ENCODE peak calls at places on chromosomes 12 and 14, in seven cellular contexts. One of them, this sample, is unnamed.
A peak's percentile ranks its signal among the peaks of the same experiment; 100 is the strongest.

GRCh38 chr12:28578361-28578760 is 388.1 kb downstream of the CCDC91 start:
- DNase-seq in A549: no peak
- DNase-seq in bronchial epithelial cell: no peak
- DNase-seq in cardiac muscle cell: no peak
- DNase-seq in AG09309: no peak
- DNase-seq in endothelial cell of umbilical vein: no peak
- DNase-seq in CD8-positive, alpha-beta T cell: no peak
- DNase-seq in this sample: no peak

GRCh38 chr12:47296828-47297227 is 217.1 kb upstream of the AMIGO2 start:
- DNase-seq in endothelial cell of umbilical vein: no peak
- DNase-seq in bronchial epithelial cell: no peak
- DNase-seq in AG09309: no peak
- DNase-seq in cardiac muscle cell: no peak
- DNase-seq in A549: no peak
- DNase-seq in CD8-positive, alpha-beta T cell: no peak
- DNase-seq in this sample: no peak

GRCh38 chr12:58028294-58028693 is 86.9 kb downstream of the ATP23 start:
- DNase-seq in bronchial epithelial cell: peak; percentile 62
- DNase-seq in endothelial cell of umbilical vein: no peak
- DNase-seq in A549: no peak
- DNase-seq in AG09309: no peak
- DNase-seq in CD8-positive, alpha-beta T cell: no peak
- DNase-seq in cardiac muscle cell: no peak
- DNase-seq in this sample: no peak

GRCh38 chr12:105640780-105641179 is 310.3 kb downstream of the C12orf75 start:
- DNase-seq in bronchial epithelial cell: no peak
- DNase-seq in A549: no peak
- DNase-seq in cardiac muscle cell: no peak
- DNase-seq in AG09309: no peak
- DNase-seq in CD8-positive, alpha-beta T cell: no peak
- DNase-seq in endothelial cell of umbilical vein: no peak
- DNase-seq in this sample: no peak

GRCh38 chr12:9868951-9869306 is 225 bp downstream of the CLEC2B start:
- DNase-seq in CD8-positive, alpha-beta T cell: no peak
- DNase-seq in AG09309: no peak
- DNase-seq in bronchial epithelial cell: no peak
- DNase-seq in endothelial cell of umbilical vein: no peak
- DNase-seq in A549: no peak
- DNase-seq in cardiac muscle cell: no peak
- DNase-seq in this sample: no peak

GRCh38 chr12:101793401-101793800 is 37.4 kb downstream of the GNPTAB start:
- DNase-seq in endothelial cell of umbilical vein: peak; percentile 20
- DNase-seq in A549: no peak
- DNase-seq in cardiac muscle cell: no peak
- DNase-seq in AG09309: no peak
- DNase-seq in CD8-positive, alpha-beta T cell: no peak
- DNase-seq in bronchial epithelial cell: peak; percentile 6
- DNase-seq in this sample: no peak

GRCh38 chr14:104292084-104292970 is 153.9 kb downstream of the KIF26A start:
- DNase-seq in endothelial cell of umbilical vein: no peak
- DNase-seq in AG09309: no peak
- DNase-seq in CD8-positive, alpha-beta T cell: no peak
- DNase-seq in cardiac muscle cell: peak; percentile 52
- DNase-seq in bronchial epithelial cell: no peak
- DNase-seq in A549: no peak
- DNase-seq in this sample: no peak

GRCh38 chr12:6070472-6071257 is 53.8 kb downstream of the VWF start:
- DNase-seq in AG09309: no peak
- DNase-seq in cardiac muscle cell: no peak
- DNase-seq in A549: no peak
- DNase-seq in CD8-positive, alpha-beta T cell: no peak
- DNase-seq in endothelial cell of umbilical vein: no peak
- DNase-seq in bronchial epithelial cell: peak; percentile 90
- DNase-seq in this sample: no peak

GRCh38 chr14:62947291-62947690 is 98.0 kb downstream of the KCNH5 start:
- DNase-seq in endothelial cell of umbilical vein: no peak
- DNase-seq in bronchial epithelial cell: peak; percentile 57
- DNase-seq in CD8-positive, alpha-beta T cell: no peak
- DNase-seq in A549: no peak
- DNase-seq in AG09309: no peak
- DNase-seq in cardiac muscle cell: no peak
- DNase-seq in this sample: no peak

GRCh38 chr14:77868552-77869300 is 68.8 kb downstream of the ADCK1 start:
- DNase-seq in A549: no peak
- DNase-seq in endothelial cell of umbilical vein: no peak
- DNase-seq in CD8-positive, alpha-beta T cell: no peak
- DNase-seq in bronchial epithelial cell: no peak
- DNase-seq in AG09309: no peak
- DNase-seq in cardiac muscle cell: no peak
- DNase-seq in this sample: no peak

GRCh38 chr14:64654931-64655330 is 49.3 kb upstream of the PLEKHG3 start:
- DNase-seq in cardiac muscle cell: no peak
- DNase-seq in AG09309: no peak
- DNase-seq in A549: no peak
- DNase-seq in CD8-positive, alpha-beta T cell: no peak
- DNase-seq in endothelial cell of umbilical vein: no peak
- DNase-seq in bronchial epithelial cell: no peak
- DNase-seq in this sample: peak; percentile 37

GRCh38 chr12:131112690-131113290 is 159.1 kb downstream of the ADGRD1 start:
- DNase-seq in bronchial epithelial cell: no peak
- DNase-seq in endothelial cell of umbilical vein: no peak
- DNase-seq in cardiac muscle cell: no peak
- DNase-seq in CD8-positive, alpha-beta T cell: no peak
- DNase-seq in AG09309: no peak
- DNase-seq in A549: no peak
- DNase-seq in this sample: no peak

GRCh38 chr14:74018704-74019407 is at the start of the genes BBOF1 and ENTPD5:
- DNase-seq in CD8-positive, alpha-beta T cell: peak; percentile 82
- DNase-seq in endothelial cell of umbilical vein: peak; percentile 83
- DNase-seq in bronchial epithelial cell: peak; percentile 62
- DNase-seq in AG09309: peak; percentile 27
- DNase-seq in cardiac muscle cell: peak; percentile 92
- DNase-seq in A549: peak; percentile 83
- DNase-seq in this sample: peak; percentile 49

DNA sequence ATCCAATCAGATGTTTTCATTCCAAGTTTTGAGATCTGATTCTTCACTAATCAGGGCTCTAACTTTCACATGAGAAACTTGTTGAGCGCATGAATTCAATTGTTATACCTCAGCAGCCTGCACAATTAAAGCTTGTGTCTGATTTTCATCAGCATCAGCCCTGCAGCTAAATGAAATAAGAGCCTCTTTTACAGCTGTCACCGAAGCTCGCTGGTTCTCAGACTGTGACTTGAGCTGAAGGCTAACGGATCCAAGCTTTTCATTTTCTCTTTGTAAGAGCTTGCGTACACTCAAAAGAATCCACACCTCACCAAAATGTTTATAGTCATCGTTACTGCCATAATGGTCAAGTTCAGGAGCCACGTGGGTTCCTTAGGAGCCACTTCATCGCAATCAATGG is 65.5 kb upstream of the BEGAIN start:
- DNase-seq in AG09309: no peak
- DNase-seq in endothelial cell of umbilical vein: no peak
- DNase-seq in bronchial epithelial cell: no peak
- DNase-seq in A549: no peak
- DNase-seq in cardiac muscle cell: no peak
- DNase-seq in CD8-positive, alpha-beta T cell: no peak
- DNase-seq in this sample: no peak
- H3K4me3 ChIP-seq in AG09309: no peak overlapping the region
- H3K4me3 ChIP-seq in endothelial cell of umbilical vein: no peak overlapping the region
- H3K4me3 ChIP-seq in bronchial epithelial cell: no peak overlapping the region
- H3K4me3 ChIP-seq in A549: no peak overlapping the region
- H3K4me3 ChIP-seq in cardiac muscle cell: no peak overlapping the region
- H3K4me3 ChIP-seq in CD8-positive, alpha-beta T cell: no peak overlapping the region
- H3K4me3 ChIP-seq in this sample: no peak overlapping the region

GRCh38 chr12:65634626-65635331 is 189.5 kb upstream of the HMGA2 start:
- DNase-seq in CD8-positive, alpha-beta T cell: no peak
- DNase-seq in AG09309: no peak
- DNase-seq in cardiac muscle cell: no peak
- DNase-seq in A549: peak; percentile 85
- DNase-seq in bronchial epithelial cell: peak; percentile 95
- DNase-seq in endothelial cell of umbilical vein: peak; percentile 85
- DNase-seq in this sample: no peak
- H3K4me3 ChIP-seq in CD8-positive, alpha-beta T cell: no peak overlapping the region
- H3K4me3 ChIP-seq in AG09309: no peak overlapping the region
- H3K4me3 ChIP-seq in cardiac muscle cell: no peak overlapping the region
- H3K4me3 ChIP-seq in A549: no peak overlapping the region
- H3K4me3 ChIP-seq in bronchial epithelial cell: no peak overlapping the region
- H3K4me3 ChIP-seq in endothelial cell of umbilical vein: no peak overlapping the region
- H3K4me3 ChIP-seq in this sample: no peak overlapping the region

GRCh38 chr12:119181944-119182343 is 3.2 kb downstream of the HSPB8 start:
- DNase-seq in A549: no peak
- DNase-seq in bronchial epithelial cell: no peak
- DNase-seq in AG09309: no peak
- DNase-seq in CD8-positive, alpha-beta T cell: no peak
- DNase-seq in cardiac muscle cell: no peak
- DNase-seq in endothelial cell of umbilical vein: no peak
- DNase-seq in this sample: no peak
- H3K4me3 ChIP-seq in A549: no peak overlapping the region
- H3K4me3 ChIP-seq in bronchial epithelial cell: no peak overlapping the region
- H3K4me3 ChIP-seq in AG09309: no peak overlapping the region
- H3K4me3 ChIP-seq in CD8-positive, alpha-beta T cell: no peak overlapping the region
- H3K4me3 ChIP-seq in cardiac muscle cell: peak overlapping the region; percentile 40
- H3K4me3 ChIP-seq in endothelial cell of umbilical vein: no peak overlapping the region
- H3K4me3 ChIP-seq in this sample: no peak overlapping the region

DNA sequence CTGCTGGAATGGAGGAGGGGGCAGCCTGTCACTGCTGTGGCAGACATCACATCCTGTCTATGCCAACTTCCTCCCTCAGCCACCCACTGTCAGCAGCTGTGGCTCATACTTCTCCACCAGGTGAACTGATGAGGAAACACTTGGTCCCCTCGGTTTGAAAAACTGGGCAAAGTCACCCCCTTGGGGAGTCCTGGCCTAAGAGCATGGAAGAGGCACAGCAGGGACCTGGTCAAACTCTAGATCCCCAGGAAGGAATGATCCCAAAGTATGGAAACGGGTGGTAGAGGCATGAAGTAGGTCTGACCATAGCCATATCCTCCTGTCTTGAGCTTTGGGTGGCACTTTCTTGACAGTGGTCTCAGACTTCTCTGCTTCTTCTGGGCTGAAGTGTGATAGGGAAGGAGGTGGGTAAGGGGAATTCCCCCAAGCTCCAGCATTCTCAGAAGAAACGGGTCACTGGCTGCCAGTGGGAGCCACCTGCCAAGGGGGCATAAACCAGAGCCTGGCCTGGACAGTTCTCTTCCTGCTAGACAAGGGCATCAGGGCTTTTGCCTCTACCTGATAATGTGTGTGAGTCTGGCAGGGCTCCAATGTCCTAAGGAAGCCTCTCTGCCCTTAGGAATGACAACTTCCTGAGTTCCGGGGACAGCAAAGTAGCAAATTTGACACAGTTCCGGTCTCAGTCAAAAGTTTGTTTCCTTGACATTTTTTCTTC is 36.0 kb downstream of the FMNL3 start:
- DNase-seq in cardiac muscle cell: no peak
- DNase-seq in CD8-positive, alpha-beta T cell: peak; percentile 68
- DNase-seq in A549: no peak
- DNase-seq in bronchial epithelial cell: peak; percentile 8
- DNase-seq in AG09309: no peak
- DNase-seq in endothelial cell of umbilical vein: peak; percentile 39
- DNase-seq in this sample: peak; percentile 79
- H3K4me3 ChIP-seq in cardiac muscle cell: no peak overlapping the region
- H3K4me3 ChIP-seq in CD8-positive, alpha-beta T cell: peak overlapping the region; percentile 7
- H3K4me3 ChIP-seq in A549: no peak overlapping the region
- H3K4me3 ChIP-seq in bronchial epithelial cell: no peak overlapping the region
- H3K4me3 ChIP-seq in AG09309: no peak overlapping the region
- H3K4me3 ChIP-seq in endothelial cell of umbilical vein: no peak overlapping the region
- H3K4me3 ChIP-seq in this sample: no peak overlapping the region

GRCh38 chr12:53737951-53738833 is 10.9 kb upstream of the CALCOCO1 start:
- DNase-seq in endothelial cell of umbilical vein: no peak
- DNase-seq in CD8-positive, alpha-beta T cell: peak; percentile 50
- DNase-seq in cardiac muscle cell: no peak
- DNase-seq in bronchial epithelial cell: no peak
- DNase-seq in A549: no peak
- DNase-seq in AG09309: no peak
- DNase-seq in this sample: no peak
- H3K4me3 ChIP-seq in endothelial cell of umbilical vein: no peak overlapping the region
- H3K4me3 ChIP-seq in CD8-positive, alpha-beta T cell: peak overlapping the region; percentile 59
- H3K4me3 ChIP-seq in cardiac muscle cell: peak overlapping the region; percentile 8
- H3K4me3 ChIP-seq in bronchial epithelial cell: no peak overlapping the region
- H3K4me3 ChIP-seq in A549: no peak overlapping the region
- H3K4me3 ChIP-seq in AG09309: no peak overlapping the region
- H3K4me3 ChIP-seq in this sample: no peak overlapping the region

GRCh38 chr14:51865953-51866747 is 5.7 kb downstream of the GNG2 start:
- DNase-seq in cardiac muscle cell: no peak
- DNase-seq in AG09309: no peak
- DNase-seq in A549: no peak
- DNase-seq in CD8-positive, alpha-beta T cell: no peak
- DNase-seq in bronchial epithelial cell: no peak
- DNase-seq in endothelial cell of umbilical vein: no peak
- DNase-seq in this sample: no peak
- H3K4me3 ChIP-seq in cardiac muscle cell: no peak overlapping the region
- H3K4me3 ChIP-seq in AG09309: no peak overlapping the region
- H3K4me3 ChIP-seq in A549: no peak overlapping the region
- H3K4me3 ChIP-seq in CD8-positive, alpha-beta T cell: no peak overlapping the region
- H3K4me3 ChIP-seq in bronchial epithelial cell: no peak overlapping the region
- H3K4me3 ChIP-seq in endothelial cell of umbilical vein: no peak overlapping the region
- H3K4me3 ChIP-seq in this sample: no peak overlapping the region

This sample was measured in HL-60.